ENCODE peak calls at places on chromosomes 5 and 9, in eight cellular contexts. I is lower lobe of right lung; W is HEK293T; U is stimulated activated effector memory CD8-positive, alpha-beta T cell treated with anti-CD3 and anti-CD28 coated beads, Interleukin-12 subunit alpha, Interleukin-12 subunit beta, amount 100 ng/mL, for 72 hours; M is effector memory CD8-positive, alpha-beta T cell; H is NCI-H1436; L is left kidney; C is HuH-7.5. X is an unnamed sample.

GRCh38 chr5:102130890-102131289 is 165.2 kb downstream of the SLCO4C1 start:
- DNase-seq in U (no peak), W (no peak), C (no peak), H (no peak), M (no peak), L (no peak), I (no peak), X (no peak)

GRCh38 chr5:82403724-82404123 is 125.6 kb upstream of the RPS23 start:
- DNase-seq in C (no peak), U (no peak), W (no peak), H (no peak), L (no peak), I (no peak), M (no peak), X (no peak)

GRCh38 chr9:28270156-28270555 is 696.9 kb upstream of the C9orf72 start:
- DNase-seq in M (no peak), U (no peak), C (no peak), I (no peak), W (no peak), L (no peak), H (no peak), X (no peak)

GRCh38 chr9:80204054-80204453 is 632.3 kb downstream of the TLE4 start:
- DNase-seq in C (no peak), H (no peak), W (no peak), I (no peak), U (no peak), M (no peak), L (no peak), X (no peak)

GRCh38 chr5:134141346-134142050 is 27.0 kb downstream of the TCF7 start:
- DNase-seq in M (peak; percentile 2), H (no peak), W (no peak), I (peak; percentile 23), U (peak; percentile 54), L (no peak), C (no peak), X (peak; percentile 20)

GRCh38 chr5:117539692-117540091 is 965.1 kb upstream of the SEMA6A start:
- DNase-seq in I (no peak), M (no peak), U (no peak), W (no peak), L (no peak), C (no peak), H (no peak), X (no peak)

GRCh38 chr9:132903574-132904495 is 25.1 kb downstream of the SPACA9 start:
- DNase-seq in U (no peak), H (no peak), C (no peak), L (no peak), I (no peak), W (no peak), M (no peak), X (no peak)

GRCh38 chr9:35836595-35836994 is 7.6 kb downstream of the TMEM8B start:
- DNase-seq in M (no peak), C (no peak), I (no peak), W (no peak), U (no peak), L (no peak), H (no peak), X (no peak)

GRCh38 chr5:34001231-34001935 is 6.5 kb downstream of the AMACR start:
- DNase-seq in W (no peak), M (no peak), U (no peak), C (peak; percentile 68), I (peak; percentile 70), H (peak; percentile 90), L (peak; percentile 80), X (no peak)

GRCh38 chr9:14238044-14238443 is 75.9 kb downstream of the NFIB start:
- DNase-seq in M (no peak), C (no peak), I (no peak), U (no peak), H (no peak), W (no peak), L (no peak), X (no peak)

GRCh38 chr5:125198270-125198974 is 452.0 kb upstream of the ZNF608 start:
- DNase-seq in I (peak; percentile 50), L (peak; percentile 96), M (no peak), H (peak; percentile 89), U (no peak), W (peak; percentile 66), C (no peak), X (no peak)

GRCh38 chr9:93813687-93814560 is 141.2 kb downstream of the BARX1 start:
- DNase-seq in H (peak; percentile 95), I (no peak), U (peak; percentile 34), W (no peak), L (peak; percentile 36), C (no peak), M (no peak), X (peak; percentile 8)

GRCh38 chr5:117999939-118000549 is 988.3 kb downstream of the DTWD2 start:
- DNase-seq in C (no peak), I (no peak), H (no peak), M (no peak), U (no peak), L (no peak), W (no peak), X (no peak)

GRCh38 chr5:95963650-95964410 is 2.2 kb upstream of the ELL2 start:
- DNase-seq in C (no peak), M (no peak), W (no peak), I (no peak), U (no peak), L (peak; percentile 7), H (no peak), X (no peak)

GRCh38 chr5:141351591-141351990 is 1.7 kb downstream of the PCDHGB1 start:
- DNase-seq in M (no peak), L (no peak), U (no peak), W (no peak), I (no peak), H (no peak), C (no peak), X (no peak)

GRCh38 chr5:68149189-68149588 is 66.4 kb upstream of the PIK3R1 start:
- DNase-seq in I (no peak), U (no peak), H (no peak), M (no peak), L (no peak), C (no peak), W (no peak), X (no peak)

GRCh38 chr5:53446908-53447307 is 33.5 kb upstream of the FST start:
- DNase-seq in M (no peak), H (no peak), C (no peak), W (no peak), I (no peak), L (no peak), U (no peak), X (no peak)

GRCh38 chr9:35844628-35845301 is 15.7 kb downstream of the TMEM8B start:
- DNase-seq in U (no peak), I (no peak), W (no peak), L (peak; percentile 53), C (no peak), H (no peak), M (peak; percentile 35), X (no peak)

GRCh38 chr5:12840972-12841371 is 936.7 kb upstream of the CTNND2 start:
- DNase-seq in H (no peak), L (no peak), W (no peak), M (no peak), U (no peak), I (no peak), C (no peak), X (no peak)

GRCh38 chr5:143262393-143263174 is 140.9 kb downstream of the NR3C1 start:
- DNase-seq in C (no peak), I (no peak), L (no peak), U (no peak), M (no peak), W (no peak), H (no peak), X (no peak)

GRCh38 chr5:167743685-167744084 is 547.8 kb upstream of the WWC1 start:
- DNase-seq in M (no peak), C (no peak), W (no peak), I (no peak), L (no peak), H (no peak), U (no peak), X (no peak)

GRCh38 chr5:534743-535671 is 10.8 kb upstream of the SLC9A3 start:
- DNase-seq in L (no peak), M (no peak), I (peak; percentile 41), H (no peak), W (no peak), C (no peak), U (no peak), X (no peak)